ENCODE peak calls at places on chromosomes 13 and 19, in five cellular contexts. Y is thoracic aorta, M is A673, G is tibial nerve, B is endothelial cell. C is an unnamed sample.

GRCh38 chr19:44777715-44778347 is at the start of gene CBLC:
- DNase-seq in Y (no peak), M (no peak), G (no peak), B (peak), C (peak)

GRCh38 chr13:39144941-39145533 is 106.8 kb downstream of the NHLRC3 start:
- DNase-seq in Y (no peak), M (peak), G (peak), B (peak), C (peak)

GRCh38 chr19:46821512-46822359 is 28.9 kb downstream of the AP2S1 start:
- DNase-seq in Y (no peak), M (no peak), G (no peak), B (no peak), C (no peak)

GRCh38 chr13:97005631-97006262 is 11.5 kb upstream of the OXGR1 start:
- DNase-seq in Y (no peak), M (no peak), G (no peak), B (no peak), C (no peak)

GRCh38 chr13:23643828-23644419 is 73.7 kb downstream of the TNFRSF19 start:
- DNase-seq in Y (no peak), M (peak), G (no peak), B (no peak), C (no peak)

GRCh38 chr19:7806876-7807275 is 23.1 kb upstream of the EVI5L start:
- DNase-seq in Y (no peak), M (no peak), G (no peak), B (no peak), C (no peak)

GRCh38 chr19:13985771-13986347 is 20.3 kb downstream of the RFX1 start:
- DNase-seq in Y (no peak), M (no peak), G (no peak), B (no peak), C (no peak)

GRCh38 chr19:30029721-30030510 is 87.9 kb downstream of the URI1 start:
- DNase-seq in Y (no peak), M (no peak), G (no peak), B (no peak), C (no peak)

GRCh38 chr19:40309666-40310065 is 24.5 kb upstream of the AKT2 start:
- DNase-seq in Y (no peak), M (no peak), G (no peak), B (no peak), C (no peak)

GRCh38 chr19:12785431-12786011 is 5.8 kb upstream of the JUNB start:
- DNase-seq in Y (no peak), M (no peak), G (no peak), B (no peak), C (no peak)

GRCh38 chr19:12787458-12787857 is 3.8 kb upstream of the JUNB start:
- DNase-seq in Y (no peak), M (no peak), G (no peak), B (no peak), C (no peak)

GRCh38 chr19:12786950-12787349 is 4.3 kb upstream of the JUNB start:
- DNase-seq in Y (no peak), M (no peak), G (no peak), B (no peak), C (no peak)

GRCh38 chr19:12784871-12785430 is 6.3 kb upstream of the JUNB start:
- DNase-seq in Y (no peak), M (no peak), G (no peak), B (no peak), C (no peak)

DNA sequence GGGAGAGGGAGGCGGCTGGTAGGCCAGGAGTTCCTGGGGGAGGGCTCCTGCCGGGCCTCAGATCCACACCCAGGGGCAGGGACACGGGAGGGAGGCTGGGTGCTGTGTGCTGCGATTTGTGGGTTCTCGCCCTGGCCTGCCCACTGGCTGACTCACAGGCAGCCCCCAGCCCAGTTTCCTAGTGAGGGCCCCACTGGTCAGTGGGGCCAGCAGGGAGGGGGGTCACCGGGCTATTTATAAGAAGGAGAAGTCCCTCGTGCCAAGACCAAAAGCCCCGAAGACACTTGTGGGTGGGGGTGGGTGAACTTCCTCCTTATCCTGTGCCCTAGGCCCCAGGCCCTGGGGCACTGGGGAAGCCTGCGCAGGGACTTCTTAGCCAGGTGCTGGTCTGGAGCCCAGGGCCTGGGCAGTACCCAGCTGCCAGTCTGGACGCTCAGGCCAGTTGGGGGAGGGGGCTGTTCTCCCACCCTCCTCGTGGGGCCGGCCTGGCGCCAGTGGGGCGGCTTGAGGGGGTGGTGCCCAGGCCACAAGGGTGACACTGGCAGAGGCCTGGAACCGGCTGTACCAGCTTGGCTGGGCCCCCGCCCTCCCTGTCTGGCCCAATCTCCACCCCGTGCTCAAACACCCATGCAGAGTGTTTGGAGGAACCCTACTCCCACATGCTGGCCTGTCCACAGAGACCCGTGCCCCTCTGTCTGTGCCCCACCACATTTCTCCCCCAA is 5.0 kb upstream of the JUNB start:
- DNase-seq in Y (no peak), M (no peak), G (no peak), B (no peak), C (no peak)
- TF ChIP-seq CTCF in Y (no peak), M (no peak), G (no peak), B (no peak), C (no peak)

GRCh38 chr13:51584731-51585191 is 499 bp downstream of the WDFY2 start:
- DNase-seq in Y (peak), M (peak), G (peak), B (peak), C (peak)

GRCh38 chr13:51587372-51587771 is 3.1 kb downstream of the WDFY2 start:
- DNase-seq in Y (no peak), M (no peak), G (no peak), B (no peak), C (no peak)

GRCh38 chr13:51585234-51585672 is 991 bp downstream of the WDFY2 start:
- DNase-seq in Y (no peak), M (no peak), G (peak), B (no peak), C (no peak)

GRCh38 chr13:51583875-51584730 is at the start of gene WDFY2:
- DNase-seq in Y (peak), M (peak), G (peak), B (peak), C (peak)

DNA sequence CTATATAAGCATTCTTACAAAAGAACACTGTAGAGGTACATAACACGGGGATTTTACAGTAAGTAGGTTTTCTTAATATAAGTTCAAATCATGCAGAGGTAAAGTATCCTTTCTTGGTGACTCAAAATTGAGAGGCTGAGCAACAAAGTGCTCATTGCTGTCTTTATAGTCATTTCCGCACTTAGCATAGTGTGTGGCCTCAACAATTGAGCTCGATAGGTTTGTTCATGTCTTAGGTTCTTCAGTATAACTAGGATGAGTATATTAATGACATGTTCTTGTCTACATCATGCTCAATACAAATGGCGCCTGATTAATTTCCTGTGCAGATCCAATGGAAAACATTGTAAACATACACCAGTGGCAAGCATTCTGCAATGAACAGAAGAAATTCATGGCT is 1.4 kb downstream of the WDFY2 start:
- DNase-seq in Y (no peak), M (peak), G (no peak), B (no peak), C (no peak)
- TF ChIP-seq CTCF in Y (no peak), M (no peak), G (no peak), B (no peak), C (no peak)

DNA sequence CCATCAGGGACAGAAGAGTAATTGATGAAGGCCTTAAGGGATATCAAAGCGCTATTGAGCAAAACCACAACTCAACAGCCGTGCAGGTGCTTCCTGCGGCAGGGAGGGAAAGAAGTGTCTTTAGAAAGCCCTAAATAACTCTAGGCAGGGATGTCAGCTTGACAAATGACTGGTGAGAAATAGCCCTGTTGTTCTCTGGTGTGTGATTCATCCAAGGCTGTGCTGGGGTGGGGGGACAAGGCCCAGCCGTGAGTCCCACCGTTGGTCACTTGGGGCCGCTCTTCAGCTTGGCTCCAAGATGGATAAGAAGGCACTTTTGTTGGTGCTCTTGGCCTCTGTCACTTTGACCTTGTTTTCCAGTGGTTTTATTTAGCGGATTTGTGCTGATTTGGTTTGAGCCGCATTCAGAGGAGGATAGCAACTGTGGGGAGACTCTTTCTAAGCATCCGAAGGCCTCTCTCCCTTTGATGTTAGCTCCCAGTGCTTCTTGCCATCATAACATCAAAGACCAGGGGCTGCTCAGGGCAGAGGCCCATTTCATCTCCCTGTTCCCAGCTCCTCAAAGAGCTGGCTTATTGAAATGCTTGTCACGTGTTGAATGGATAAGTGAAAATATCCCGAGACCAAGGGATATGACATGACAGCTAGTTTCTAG is 130.3 kb upstream of the SERP2 start:
- DNase-seq in Y (no peak), M (peak), G (no peak), B (peak), C (no peak)
- TF ChIP-seq CTCF in Y (no peak), M (peak), G (no peak), B (peak), C (no peak)

GRCh38 chr13:20658451-20658850 is 45.0 kb upstream of the IL17D start:
- DNase-seq in Y (no peak), M (no peak), G (no peak), B (no peak), C (no peak)
- TF ChIP-seq CTCF in Y (no peak), M (no peak), G (no peak), B (no peak), C (no peak)